ENCODE peak calls at places on chromosome 7, in six cellular contexts. One of them, this sample, is unnamed. For H3K27me3 and H3K4me1, the result is how much of the 10 kb centered on the place peaks cover.

GRCh38 chr7:158244873-158245723 is 342.5 kb downstream of the PTPRN2 start:
- DNase-seq in tibial artery: no peak
- DNase-seq in PC-9: no peak
- DNase-seq in Peyer's patch: no peak
- DNase-seq in GM23248: no peak
- DNase-seq in CD8-positive, alpha-beta memory T cell: no peak
- DNase-seq in this sample: no peak

GRCh38 chr7:15678646-15679045 is 7.8 kb downstream of the MEOX2 start:
- DNase-seq in PC-9: no peak
- DNase-seq in tibial artery: no peak
- DNase-seq in GM23248: no peak
- DNase-seq in CD8-positive, alpha-beta memory T cell: no peak
- DNase-seq in Peyer's patch: no peak
- DNase-seq in this sample: no peak

GRCh38 chr7:142104550-142105527 is 6.7 kb upstream of the MGAM2 start:
- DNase-seq in tibial artery: no peak
- DNase-seq in PC-9: peak
- DNase-seq in CD8-positive, alpha-beta memory T cell: no peak
- DNase-seq in GM23248: peak
- DNase-seq in Peyer's patch: no peak
- DNase-seq in this sample: no peak

GRCh38 chr7:108497082-108497725 is 28.7 kb downstream of the PNPLA8 start:
- DNase-seq in CD8-positive, alpha-beta memory T cell: peak
- DNase-seq in Peyer's patch: no peak
- DNase-seq in PC-9: peak
- DNase-seq in tibial artery: no peak
- DNase-seq in GM23248: peak
- DNase-seq in this sample: peak

GRCh38 chr7:149721084-149721601 is 52.2 kb downstream of the ZNF467 start:
- DNase-seq in GM23248: no peak
- DNase-seq in PC-9: no peak
- DNase-seq in CD8-positive, alpha-beta memory T cell: no peak
- DNase-seq in Peyer's patch: peak
- DNase-seq in tibial artery: no peak
- DNase-seq in this sample: no peak

GRCh38 chr7:92836489-92837213 is at the start of gene CDK6:
- DNase-seq in tibial artery: peak
- DNase-seq in PC-9: peak
- DNase-seq in CD8-positive, alpha-beta memory T cell: peak
- DNase-seq in GM23248: peak
- DNase-seq in Peyer's patch: peak
- DNase-seq in this sample: peak

GRCh38 chr7:44396931-44397525 is 71.6 kb upstream of the CAMK2B start:
- DNase-seq in PC-9: no peak
- DNase-seq in GM23248: no peak
- DNase-seq in CD8-positive, alpha-beta memory T cell: no peak
- DNase-seq in tibial artery: peak
- DNase-seq in Peyer's patch: no peak
- DNase-seq in this sample: no peak

GRCh38 chr7:135224027-135224426 is 9.6 kb upstream of the STRA8 start:
- DNase-seq in Peyer's patch: no peak
- DNase-seq in PC-9: no peak
- DNase-seq in CD8-positive, alpha-beta memory T cell: no peak
- DNase-seq in tibial artery: no peak
- DNase-seq in GM23248: no peak
- DNase-seq in this sample: no peak

GRCh38 chr7:158847451-158847866 is 8.9 kb upstream of the DYNC2I1 start:
- DNase-seq in CD8-positive, alpha-beta memory T cell: no peak
- DNase-seq in tibial artery: no peak
- DNase-seq in GM23248: peak
- DNase-seq in PC-9: no peak
- DNase-seq in Peyer's patch: no peak
- DNase-seq in this sample: no peak

GRCh38 chr7:119720541-119720940 is 552.4 kb upstream of the KCND2 start:
- DNase-seq in GM23248: peak
- DNase-seq in CD8-positive, alpha-beta memory T cell: no peak
- DNase-seq in Peyer's patch: no peak
- DNase-seq in tibial artery: no peak
- DNase-seq in PC-9: no peak
- DNase-seq in this sample: no peak

GRCh38 chr7:43534110-43534509 is 48.8 kb upstream of the STK17A start:
- DNase-seq in PC-9: no peak
- DNase-seq in Peyer's patch: no peak
- DNase-seq in CD8-positive, alpha-beta memory T cell: no peak
- DNase-seq in GM23248: peak
- DNase-seq in tibial artery: no peak
- DNase-seq in this sample: no peak

GRCh38 chr7:19674266-19674960 is 34.4 kb downstream of the POLR1F start:
- DNase-seq in CD8-positive, alpha-beta memory T cell: no peak
- DNase-seq in tibial artery: no peak
- DNase-seq in GM23248: peak
- DNase-seq in PC-9: no peak
- DNase-seq in Peyer's patch: no peak
- DNase-seq in this sample: no peak

GRCh38 chr7:31887006-31887405 is 183.2 kb downstream of the PDE1C start:
- DNase-seq in CD8-positive, alpha-beta memory T cell: no peak
- DNase-seq in PC-9: no peak
- DNase-seq in Peyer's patch: no peak
- DNase-seq in GM23248: no peak
- DNase-seq in tibial artery: no peak
- DNase-seq in this sample: no peak

GRCh38 chr7:100678291-100678984 is 4.9 kb downstream of the GNB2 start:
- DNase-seq in Peyer's patch: peak
- DNase-seq in CD8-positive, alpha-beta memory T cell: no peak
- DNase-seq in GM23248: no peak
- DNase-seq in tibial artery: no peak
- DNase-seq in PC-9: no peak
- DNase-seq in this sample: no peak

GRCh38 chr7:1263391-1263951 is 30.8 kb downstream of the UNCX start:
- DNase-seq in CD8-positive, alpha-beta memory T cell: no peak
- DNase-seq in Peyer's patch: no peak
- DNase-seq in PC-9: no peak
- DNase-seq in GM23248: no peak
- DNase-seq in tibial artery: no peak
- DNase-seq in this sample: no peak

GRCh38 chr7:28953628-28954027 is 4.5 kb downstream of the TRIL start:
- DNase-seq in PC-9: no peak
- DNase-seq in tibial artery: no peak
- DNase-seq in GM23248: peak
- DNase-seq in Peyer's patch: no peak
- DNase-seq in CD8-positive, alpha-beta memory T cell: no peak
- DNase-seq in this sample: no peak

GRCh38 chr7:84230491-84230890 is 35.9 kb upstream of the SEMA3A start:
- DNase-seq in PC-9: no peak
- DNase-seq in Peyer's patch: no peak
- DNase-seq in tibial artery: no peak
- DNase-seq in CD8-positive, alpha-beta memory T cell: no peak
- DNase-seq in GM23248: no peak
- DNase-seq in this sample: no peak

GRCh38 chr7:96855139-96855538 is 145.5 kb upstream of the SEM1 start:
- DNase-seq in GM23248: no peak
- DNase-seq in PC-9: no peak
- DNase-seq in CD8-positive, alpha-beta memory T cell: no peak
- DNase-seq in tibial artery: no peak
- DNase-seq in Peyer's patch: no peak
- DNase-seq in this sample: no peak

GRCh38 chr7:135670179-135670578 is 7.9 kb downstream of the STMP1 start:
- DNase-seq in tibial artery: no peak
- DNase-seq in CD8-positive, alpha-beta memory T cell: no peak
- DNase-seq in PC-9: no peak
- DNase-seq in GM23248: peak
- DNase-seq in Peyer's patch: no peak
- DNase-seq in this sample: no peak

GRCh38 chr7:26490631-26491624 is 199.3 kb downstream of the SNX10 start:
- DNase-seq in Peyer's patch: no peak
- DNase-seq in tibial artery: no peak
- DNase-seq in CD8-positive, alpha-beta memory T cell: no peak
- DNase-seq in GM23248: no peak
- DNase-seq in PC-9: peak
- DNase-seq in this sample: no peak

GRCh38 chr7:55075464-55075971 is 56.7 kb downstream of the EGFR start:
- DNase-seq in tibial artery: peak
- DNase-seq in PC-9: no peak
- DNase-seq in Peyer's patch: no peak
- DNase-seq in CD8-positive, alpha-beta memory T cell: no peak
- DNase-seq in GM23248: peak
- DNase-seq in this sample: no peak

GRCh38 chr7:50822716-50823115 is 40.0 kb upstream of the GRB10 start:
- DNase-seq in tibial artery: no peak
- DNase-seq in CD8-positive, alpha-beta memory T cell: no peak
- DNase-seq in GM23248: peak
- DNase-seq in Peyer's patch: no peak
- DNase-seq in PC-9: no peak
- DNase-seq in this sample: no peak

GRCh38 chr7:67392596-67393438 is 396.2 kb downstream of the TYW1 start:
- DNase-seq in PC-9: no peak
- DNase-seq in Peyer's patch: no peak
- DNase-seq in CD8-positive, alpha-beta memory T cell: no peak
- DNase-seq in tibial artery: no peak
- DNase-seq in GM23248: no peak
- DNase-seq in this sample: no peak

GRCh38 chr7:87001214-87001613 is 58.2 kb downstream of the ELAPOR2 start:
- DNase-seq in tibial artery: no peak
- DNase-seq in CD8-positive, alpha-beta memory T cell: no peak
- DNase-seq in GM23248: peak
- DNase-seq in PC-9: no peak
- DNase-seq in Peyer's patch: no peak
- DNase-seq in this sample: no peak

GRCh38 chr7:2037301-2037804 is 195.4 kb downstream of the MAD1L1 start:
- DNase-seq in CD8-positive, alpha-beta memory T cell: peak
- DNase-seq in GM23248: no peak
- DNase-seq in tibial artery: peak
- DNase-seq in Peyer's patch: peak
- DNase-seq in PC-9: no peak
- DNase-seq in this sample: no peak

GRCh38 chr7:31410265-31410664 is 69.7 kb upstream of the NEUROD6 start:
- DNase-seq in Peyer's patch: no peak
- DNase-seq in tibial artery: no peak
- DNase-seq in GM23248: no peak
- DNase-seq in CD8-positive, alpha-beta memory T cell: no peak
- DNase-seq in PC-9: peak
- DNase-seq in this sample: no peak

GRCh38 chr7:114310344-114311118 is 104.1 kb upstream of the FOXP2 start:
- DNase-seq in PC-9: no peak
- DNase-seq in GM23248: no peak
- DNase-seq in CD8-positive, alpha-beta memory T cell: no peak
- DNase-seq in tibial artery: no peak
- DNase-seq in Peyer's patch: no peak
- DNase-seq in this sample: no peak

GRCh38 chr7:25238056-25238745 is 9.9 kb upstream of the NPVF start:
- DNase-seq in Peyer's patch: no peak
- DNase-seq in CD8-positive, alpha-beta memory T cell: no peak
- DNase-seq in GM23248: no peak
- DNase-seq in PC-9: no peak
- DNase-seq in tibial artery: no peak
- DNase-seq in this sample: no peak

GRCh38 chr7:110308791-110309190 is 782.1 kb upstream of the LRRN3 start:
- DNase-seq in tibial artery: no peak
- DNase-seq in Peyer's patch: no peak
- DNase-seq in GM23248: no peak
- DNase-seq in CD8-positive, alpha-beta memory T cell: no peak
- DNase-seq in PC-9: no peak
- DNase-seq in this sample: no peak

GRCh38 chr7:21953766-21954165 is 8.1 kb upstream of the CDCA7L start:
- DNase-seq in Peyer's patch: no peak
- DNase-seq in GM23248: no peak
- DNase-seq in tibial artery: no peak
- DNase-seq in CD8-positive, alpha-beta memory T cell: no peak
- DNase-seq in PC-9: no peak
- DNase-seq in this sample: no peak

GRCh38 chr7:95596183-95597135 is at the start of gene PDK4:
- DNase-seq in CD8-positive, alpha-beta memory T cell: no peak
- DNase-seq in GM23248: peak
- DNase-seq in PC-9: peak
- DNase-seq in tibial artery: peak
- DNase-seq in Peyer's patch: peak
- DNase-seq in this sample: no peak

GRCh38 chr7:95598511-95598910 is 2.2 kb upstream of the PDK4 start:
- DNase-seq in PC-9: no peak
- DNase-seq in GM23248: no peak
- DNase-seq in tibial artery: no peak
- DNase-seq in CD8-positive, alpha-beta memory T cell: no peak
- DNase-seq in Peyer's patch: no peak
- DNase-seq in this sample: no peak

GRCh38 chr7:95594185-95594584 is 2.1 kb downstream of the PDK4 start:
- DNase-seq in Peyer's patch: no peak
- DNase-seq in PC-9: no peak
- DNase-seq in tibial artery: no peak
- DNase-seq in GM23248: no peak
- DNase-seq in CD8-positive, alpha-beta memory T cell: no peak
- DNase-seq in this sample: no peak

GRCh38 chr7:95593343-95593742 is 3.0 kb downstream of the PDK4 start:
- DNase-seq in CD8-positive, alpha-beta memory T cell: no peak
- DNase-seq in PC-9: no peak
- DNase-seq in GM23248: no peak
- DNase-seq in Peyer's patch: no peak
- DNase-seq in tibial artery: no peak
- DNase-seq in this sample: no peak

GRCh38 chr7:95595825-95596182 is 512 bp downstream of the PDK4 start:
- DNase-seq in Peyer's patch: no peak
- DNase-seq in PC-9: no peak
- DNase-seq in CD8-positive, alpha-beta memory T cell: no peak
- DNase-seq in tibial artery: no peak
- DNase-seq in GM23248: peak
- DNase-seq in this sample: no peak
- H3K4me3 ChIP-seq in Peyer's patch: peak
- H3K4me3 ChIP-seq in PC-9: peak
- H3K4me3 ChIP-seq in CD8-positive, alpha-beta memory T cell: no peak
- H3K4me3 ChIP-seq in tibial artery: peak
- H3K4me3 ChIP-seq in GM23248: peak
- H3K4me3 ChIP-seq in this sample: no peak

GRCh38 chr7:151179287-151179860 is 7.7 kb downstream of the ASB10 start:
- DNase-seq in Peyer's patch: no peak
- DNase-seq in tibial artery: no peak
- DNase-seq in PC-9: no peak
- DNase-seq in CD8-positive, alpha-beta memory T cell: no peak
- DNase-seq in GM23248: no peak
- DNase-seq in this sample: no peak
- H3K27me3 ChIP-seq in Peyer's patch: under half
- H3K27me3 ChIP-seq in tibial artery: under half
- H3K27me3 ChIP-seq in PC-9: half or more
- H3K27me3 ChIP-seq in CD8-positive, alpha-beta memory T cell: under half
- H3K27me3 ChIP-seq in GM23248: half or more
- H3K27me3 ChIP-seq in this sample: under half

GRCh38 chr7:80632074-80632473 is 6.4 kb upstream of the CD36 start:
- DNase-seq in PC-9: no peak
- DNase-seq in Peyer's patch: no peak
- DNase-seq in CD8-positive, alpha-beta memory T cell: no peak
- DNase-seq in tibial artery: no peak
- DNase-seq in GM23248: no peak
- DNase-seq in this sample: no peak
- H3K4me1 ChIP-seq in PC-9: under half
- H3K4me1 ChIP-seq in Peyer's patch: under half
- H3K4me1 ChIP-seq in CD8-positive, alpha-beta memory T cell: under half
- H3K4me1 ChIP-seq in tibial artery: under half
- H3K4me1 ChIP-seq in GM23248: under half
- H3K4me1 ChIP-seq in this sample: under half

GRCh38 chr7:155377837-155378579 is 79.9 kb upstream of the EN2 start:
- DNase-seq in Peyer's patch: peak
- DNase-seq in tibial artery: no peak
- DNase-seq in GM23248: peak
- DNase-seq in PC-9: no peak
- DNase-seq in CD8-positive, alpha-beta memory T cell: no peak
- DNase-seq in this sample: no peak
- H3K4me3 ChIP-seq in Peyer's patch: peak
- H3K4me3 ChIP-seq in tibial artery: peak
- H3K4me3 ChIP-seq in GM23248: peak
- H3K4me3 ChIP-seq in PC-9: no peak
- H3K4me3 ChIP-seq in CD8-positive, alpha-beta memory T cell: no peak
- H3K4me3 ChIP-seq in this sample: no peak

This sample was measured in CD4-positive, alpha-beta memory T cell.